ENCODE peak calls at places on chromosomes 6 and 20, in ten cellular contexts. One of them, this sample, is unnamed.

GRCh38 chr20:63782051-63782471 is 42.5 kb downstream of the SLC2A4RG start:
- DNase-seq in nephron progenitor cell: no peak
- DNase-seq in astrocyte: no peak
- DNase-seq in WERI-Rb-1: no peak
- DNase-seq in T-helper 9 cell: no peak
- DNase-seq in sciatic nerve: no peak
- DNase-seq in T1000: no peak
- DNase-seq in activated naive CD4-positive, alpha-beta T cell: peak; percentile 48
- DNase-seq in heart right ventricle: no peak
- DNase-seq in activated gamma-delta T cell treated with Interleukin-2 at 50 U/mL for 16 hours: peak; percentile 55
- DNase-seq in this sample: no peak

GRCh38 chr6:137808191-137808590 is 58.9 kb upstream of the TNFAIP3 start:
- DNase-seq in nephron progenitor cell: no peak
- DNase-seq in astrocyte: peak; percentile 72
- DNase-seq in WERI-Rb-1: no peak
- DNase-seq in T-helper 9 cell: no peak
- DNase-seq in sciatic nerve: no peak
- DNase-seq in T1000: no peak
- DNase-seq in activated naive CD4-positive, alpha-beta T cell: no peak
- DNase-seq in heart right ventricle: no peak
- DNase-seq in activated gamma-delta T cell treated with Interleukin-2 at 50 U/mL for 16 hours: no peak
- DNase-seq in this sample: no peak

GRCh38 chr6:30194797-30195690 is 18.2 kb downstream of the TRIM26 start:
- DNase-seq in nephron progenitor cell: no peak
- DNase-seq in astrocyte: no peak
- DNase-seq in WERI-Rb-1: no peak
- DNase-seq in T-helper 9 cell: no peak
- DNase-seq in sciatic nerve: no peak
- DNase-seq in T1000: no peak
- DNase-seq in activated naive CD4-positive, alpha-beta T cell: no peak
- DNase-seq in heart right ventricle: no peak
- DNase-seq in activated gamma-delta T cell treated with Interleukin-2 at 50 U/mL for 16 hours: no peak
- DNase-seq in this sample: no peak

GRCh38 chr6:80638222-80639055 is 532.0 kb downstream of the BCKDHB start:
- DNase-seq in nephron progenitor cell: no peak
- DNase-seq in astrocyte: peak; percentile 99
- DNase-seq in WERI-Rb-1: no peak
- DNase-seq in T-helper 9 cell: no peak
- DNase-seq in sciatic nerve: no peak
- DNase-seq in T1000: peak; percentile 71
- DNase-seq in activated naive CD4-positive, alpha-beta T cell: no peak
- DNase-seq in heart right ventricle: peak; percentile 14
- DNase-seq in activated gamma-delta T cell treated with Interleukin-2 at 50 U/mL for 16 hours: no peak
- DNase-seq in this sample: no peak

GRCh38 chr20:9021699-9022098 is 47.2 kb upstream of the PLCB4 start:
- DNase-seq in nephron progenitor cell: no peak
- DNase-seq in astrocyte: peak; percentile 11
- DNase-seq in WERI-Rb-1: no peak
- DNase-seq in T-helper 9 cell: no peak
- DNase-seq in sciatic nerve: no peak
- DNase-seq in T1000: no peak
- DNase-seq in activated naive CD4-positive, alpha-beta T cell: no peak
- DNase-seq in heart right ventricle: peak; percentile 15
- DNase-seq in activated gamma-delta T cell treated with Interleukin-2 at 50 U/mL for 16 hours: no peak
- DNase-seq in this sample: no peak

GRCh38 chr20:37890643-37891042 is 12.3 kb upstream of the VSTM2L start:
- DNase-seq in nephron progenitor cell: no peak
- DNase-seq in astrocyte: no peak
- DNase-seq in WERI-Rb-1: no peak
- DNase-seq in T-helper 9 cell: no peak
- DNase-seq in sciatic nerve: no peak
- DNase-seq in T1000: no peak
- DNase-seq in activated naive CD4-positive, alpha-beta T cell: no peak
- DNase-seq in heart right ventricle: no peak
- DNase-seq in activated gamma-delta T cell treated with Interleukin-2 at 50 U/mL for 16 hours: no peak
- DNase-seq in this sample: no peak

GRCh38 chr6:160431231-160431630 is 83.1 kb downstream of the SLC22A3 start:
- DNase-seq in nephron progenitor cell: no peak
- DNase-seq in astrocyte: peak; percentile 98
- DNase-seq in WERI-Rb-1: no peak
- DNase-seq in T-helper 9 cell: no peak
- DNase-seq in sciatic nerve: no peak
- DNase-seq in T1000: no peak
- DNase-seq in activated naive CD4-positive, alpha-beta T cell: no peak
- DNase-seq in heart right ventricle: peak; percentile 60
- DNase-seq in activated gamma-delta T cell treated with Interleukin-2 at 50 U/mL for 16 hours: no peak
- DNase-seq in this sample: peak; percentile 65

GRCh38 chr6:15304337-15305078 is 58.6 kb downstream of the JARID2 start:
- DNase-seq in nephron progenitor cell: no peak
- DNase-seq in astrocyte: no peak
- DNase-seq in WERI-Rb-1: no peak
- DNase-seq in T-helper 9 cell: no peak
- DNase-seq in sciatic nerve: no peak
- DNase-seq in T1000: no peak
- DNase-seq in activated naive CD4-positive, alpha-beta T cell: no peak
- DNase-seq in heart right ventricle: no peak
- DNase-seq in activated gamma-delta T cell treated with Interleukin-2 at 50 U/mL for 16 hours: no peak
- DNase-seq in this sample: no peak

GRCh38 chr6:105740946-105741605 is 338.2 kb upstream of the PREP start:
- DNase-seq in nephron progenitor cell: no peak
- DNase-seq in astrocyte: peak; percentile 10
- DNase-seq in WERI-Rb-1: no peak
- DNase-seq in T-helper 9 cell: no peak
- DNase-seq in sciatic nerve: no peak
- DNase-seq in T1000: no peak
- DNase-seq in activated naive CD4-positive, alpha-beta T cell: no peak
- DNase-seq in heart right ventricle: no peak
- DNase-seq in activated gamma-delta T cell treated with Interleukin-2 at 50 U/mL for 16 hours: no peak
- DNase-seq in this sample: no peak

GRCh38 chr20:58094698-58095097 is 133.8 kb downstream of the ANKRD60 start:
- DNase-seq in nephron progenitor cell: no peak
- DNase-seq in astrocyte: no peak
- DNase-seq in WERI-Rb-1: no peak
- DNase-seq in T-helper 9 cell: no peak
- DNase-seq in sciatic nerve: peak; percentile 13
- DNase-seq in T1000: no peak
- DNase-seq in activated naive CD4-positive, alpha-beta T cell: no peak
- DNase-seq in heart right ventricle: no peak
- DNase-seq in activated gamma-delta T cell treated with Interleukin-2 at 50 U/mL for 16 hours: no peak
- DNase-seq in this sample: no peak

GRCh38 chr20:61125536-61126180 is 126.4 kb upstream of the CDH4 start:
- DNase-seq in nephron progenitor cell: no peak
- DNase-seq in astrocyte: no peak
- DNase-seq in WERI-Rb-1: no peak
- DNase-seq in T-helper 9 cell: no peak
- DNase-seq in sciatic nerve: no peak
- DNase-seq in T1000: no peak
- DNase-seq in activated naive CD4-positive, alpha-beta T cell: no peak
- DNase-seq in heart right ventricle: no peak
- DNase-seq in activated gamma-delta T cell treated with Interleukin-2 at 50 U/mL for 16 hours: no peak
- DNase-seq in this sample: no peak

GRCh38 chr6:28683945-28684538 is 158.4 kb downstream of the GPX5 start:
- DNase-seq in nephron progenitor cell: peak; percentile 38
- DNase-seq in astrocyte: peak; percentile 8
- DNase-seq in WERI-Rb-1: peak; percentile 55
- DNase-seq in T-helper 9 cell: no peak
- DNase-seq in sciatic nerve: no peak
- DNase-seq in T1000: no peak
- DNase-seq in activated naive CD4-positive, alpha-beta T cell: no peak
- DNase-seq in heart right ventricle: no peak
- DNase-seq in activated gamma-delta T cell treated with Interleukin-2 at 50 U/mL for 16 hours: no peak
- DNase-seq in this sample: no peak

GRCh38 chr20:58205850-58206249 is 22.6 kb downstream of the ANKRD60 start:
- DNase-seq in nephron progenitor cell: no peak
- DNase-seq in astrocyte: no peak
- DNase-seq in WERI-Rb-1: no peak
- DNase-seq in T-helper 9 cell: no peak
- DNase-seq in sciatic nerve: no peak
- DNase-seq in T1000: no peak
- DNase-seq in activated naive CD4-positive, alpha-beta T cell: no peak
- DNase-seq in heart right ventricle: no peak
- DNase-seq in activated gamma-delta T cell treated with Interleukin-2 at 50 U/mL for 16 hours: no peak
- DNase-seq in this sample: no peak

GRCh38 chr20:19451591-19452295 is 239.3 kb downstream of the SLC24A3 start:
- DNase-seq in nephron progenitor cell: no peak
- DNase-seq in astrocyte: no peak
- DNase-seq in WERI-Rb-1: no peak
- DNase-seq in T-helper 9 cell: no peak
- DNase-seq in sciatic nerve: no peak
- DNase-seq in T1000: no peak
- DNase-seq in activated naive CD4-positive, alpha-beta T cell: no peak
- DNase-seq in heart right ventricle: no peak
- DNase-seq in activated gamma-delta T cell treated with Interleukin-2 at 50 U/mL for 16 hours: no peak
- DNase-seq in this sample: no peak

GRCh38 chr6:2204272-2204671 is 41.1 kb downstream of the GMDS start:
- DNase-seq in nephron progenitor cell: no peak
- DNase-seq in astrocyte: no peak
- DNase-seq in WERI-Rb-1: no peak
- DNase-seq in T-helper 9 cell: no peak
- DNase-seq in sciatic nerve: no peak
- DNase-seq in T1000: no peak
- DNase-seq in activated naive CD4-positive, alpha-beta T cell: no peak
- DNase-seq in heart right ventricle: no peak
- DNase-seq in activated gamma-delta T cell treated with Interleukin-2 at 50 U/mL for 16 hours: no peak
- DNase-seq in this sample: no peak

GRCh38 chr20:56592817-56593216 is 36.3 kb upstream of the TFAP2C start:
- DNase-seq in nephron progenitor cell: no peak
- DNase-seq in astrocyte: no peak
- DNase-seq in WERI-Rb-1: no peak
- DNase-seq in T-helper 9 cell: no peak
- DNase-seq in sciatic nerve: no peak
- DNase-seq in T1000: no peak
- DNase-seq in activated naive CD4-positive, alpha-beta T cell: no peak
- DNase-seq in heart right ventricle: no peak
- DNase-seq in activated gamma-delta T cell treated with Interleukin-2 at 50 U/mL for 16 hours: no peak
- DNase-seq in this sample: no peak